ENCODE peak calls at places on chromosomes 16 and 17, in seven cellular contexts. S, Y, I, U, J, C and N are unnamed samples.
A peak's percentile ranks its signal among the peaks of the same experiment; 100 is the strongest.

GRCh38 chr17:73639926-73640325 is 4.3 kb downstream of the SDK2 start:
- DNase-seq in Y (no peak), J (no peak), U (peak; percentile 46), S (no peak), C (no peak), I (no peak), N (no peak)

GRCh38 chr16:81946206-81946605 is 65.1 kb downstream of the SDR42E1 start:
- DNase-seq in Y (no peak), I (no peak), S (no peak), J (no peak), C (no peak), U (no peak), N (no peak)

GRCh38 chr17:19327039-19327776 is 35.3 kb downstream of the B9D1 start:
- DNase-seq in I (no peak), S (no peak), C (no peak), Y (peak; percentile 69), U (no peak), J (no peak), N (peak; percentile 86)

GRCh38 chr17:58092101-58092796 is 9.0 kb downstream of the DYNLL2 start:
- DNase-seq in U (no peak), Y (no peak), C (no peak), S (no peak), J (no peak), I (no peak), N (no peak)

GRCh38 chr17:55451203-55451641 is 29.6 kb upstream of the MMD start:
- DNase-seq in S (peak; percentile 58), Y (no peak), U (no peak), I (no peak), C (no peak), J (no peak), N (no peak)

GRCh38 chr16:66886914-66887313 is 6.6 kb downstream of the PDP2 start:
- DNase-seq in S (no peak), Y (no peak), J (no peak), I (no peak), C (no peak), U (no peak), N (no peak)

GRCh38 chr16:28108590-28109247 is 45.2 kb upstream of the GSG1L start:
- DNase-seq in I (no peak), C (no peak), Y (no peak), S (no peak), U (no peak), J (no peak), N (no peak)

GRCh38 chr16:67860589-67861398 is 12.1 kb upstream of the EDC4 start:
- DNase-seq in S (no peak), U (no peak), I (no peak), C (no peak), Y (no peak), J (no peak), N (peak; percentile 63)

GRCh38 chr17:43853546-43853945 is 6.6 kb downstream of the CD300LG start:
- DNase-seq in I (no peak), S (no peak), J (no peak), U (no peak), Y (no peak), C (no peak), N (no peak)

GRCh38 chr17:56203430-56203829 is 50.2 kb downstream of the ANKFN1 start:
- DNase-seq in S (no peak), U (no peak), C (no peak), Y (no peak), J (no peak), I (no peak), N (no peak)

GRCh38 chr17:12352127-12352526 is 313.6 kb upstream of the MYOCD start:
- DNase-seq in Y (no peak), C (no peak), U (no peak), J (no peak), S (no peak), I (no peak), N (no peak)

GRCh38 chr16:1808691-1809090 is 15.2 kb upstream of the IGFALS start:
- DNase-seq in S (no peak), Y (no peak), J (peak; percentile 24), I (no peak), C (no peak), U (no peak), N (no peak)

GRCh38 chr16:72317378-72317777 is 145.4 kb upstream of the PMFBP1 start:
- DNase-seq in I (no peak), S (no peak), J (no peak), C (no peak), U (no peak), Y (no peak), N (no peak)

GRCh38 chr16:57940382-57940966 is 30.5 kb downstream of the CNGB1 start:
- DNase-seq in S (no peak), J (no peak), I (no peak), Y (no peak), C (no peak), U (no peak), N (no peak)

GRCh38 chr17:38926290-38927070 is 1.1 kb downstream of the LASP1NB start:
- DNase-seq in J (no peak), S (no peak), Y (no peak), U (no peak), I (no peak), C (no peak), N (no peak)

GRCh38 chr16:2474877-2475412 is at the start of gene TBC1D24:
- DNase-seq in U (peak; percentile 90), S (peak; percentile 93), I (peak; percentile 83), J (peak; percentile 96), C (peak; percentile 84), Y (peak; percentile 77), N (peak; percentile 77)

GRCh38 chr17:61152898-61153297 is 246.7 kb upstream of the TBX2 start:
- DNase-seq in U (no peak), I (no peak), C (no peak), Y (no peak), S (no peak), J (no peak), N (no peak)

GRCh38 chr16:1029259-1029545 is 43.3 kb upstream of the SSTR5 start:
- DNase-seq in C (no peak), Y (no peak), S (no peak), J (no peak), I (no peak), U (no peak), N (no peak)

GRCh38 chr17:29401237-29401636 is 11.1 kb downstream of the TAOK1 start:
- DNase-seq in I (no peak), S (no peak), J (no peak), C (no peak), Y (no peak), U (no peak), N (peak; percentile 9)

GRCh38 chr17:60745544-60745943 is 67.9 kb downstream of the BCAS3 start:
- DNase-seq in C (no peak), S (no peak), U (no peak), I (no peak), Y (no peak), J (no peak), N (no peak)

GRCh38 chr16:72590179-72590937 is 418.4 kb upstream of the PMFBP1 start:
- DNase-seq in J (no peak), C (no peak), Y (no peak), U (no peak), S (peak; percentile 3), I (no peak), N (peak; percentile 4)

GRCh38 chr17:82844796-82845162 is 5.0 kb upstream of the ZNF750 start:
- DNase-seq in U (no peak), S (no peak), I (no peak), J (no peak), Y (no peak), C (no peak), N (no peak)

GRCh38 chr16:66270333-66270927 is 96.1 kb upstream of the CDH5 start:
- DNase-seq in J (peak; percentile 90), U (peak; percentile 61), C (peak; percentile 57), Y (peak; percentile 23), S (peak; percentile 80), I (peak; percentile 16), N (peak; percentile 39)

GRCh38 chr16:10945065-10945787 is 862 bp downstream of the CLEC16A start:
- DNase-seq in I (no peak), U (no peak), S (no peak), J (no peak), C (no peak), Y (no peak), N (no peak)

GRCh38 chr16:12130691-12131302 is 154.3 kb downstream of the SNX29 start:
- DNase-seq in U (no peak), I (no peak), Y (no peak), S (peak; percentile 23), J (no peak), C (no peak), N (no peak)

GRCh38 chr16:3637371-3637923 is 17.0 kb upstream of the DNASE1 start:
- DNase-seq in C (no peak), I (peak; percentile 39), J (no peak), S (peak; percentile 55), Y (peak; percentile 10), U (peak; percentile 59), N (peak; percentile 44)

GRCh38 chr17:79221597-79221996 is 147.0 kb downstream of the ENGASE start:
- DNase-seq in U (no peak), S (no peak), Y (no peak), I (no peak), J (no peak), C (no peak), N (no peak)

GRCh38 chr17:79219208-79219935 is 144.7 kb downstream of the ENGASE start:
- DNase-seq in C (no peak), S (no peak), I (no peak), U (no peak), Y (no peak), J (no peak), N (no peak)

GRCh38 chr17:79218825-79219200 is 144.2 kb downstream of the ENGASE start:
- DNase-seq in I (no peak), Y (no peak), J (no peak), U (no peak), C (no peak), S (no peak), N (no peak)

GRCh38 chr17:79220201-79220714 is 145.6 kb downstream of the ENGASE start:
- DNase-seq in S (peak; percentile 32), Y (no peak), C (no peak), U (no peak), I (no peak), J (peak; percentile 2), N (no peak)

GRCh38 chr17:79220715-79221291 is 146.2 kb downstream of the ENGASE start:
- DNase-seq in S (peak; percentile 63), J (no peak), U (no peak), C (no peak), Y (no peak), I (no peak), N (no peak)
- H3K27me3 ChIP-seq in S (peaks cover 5% of the 10 kb centered on the region), J (no peaks in the 10 kb centered on the region), U (peaks cover 68% of the 10 kb centered on the region), C (peaks cover 35% of the 10 kb centered on the region), Y (no peaks in the 10 kb centered on the region), I (peaks cover 8% of the 10 kb centered on the region), N (peaks cover 13% of the 10 kb centered on the region)

GRCh38 chr17:79485991-79486390 is 124.9 kb downstream of the RBFOX3 start:
- DNase-seq in C (no peak), S (no peak), Y (no peak), J (no peak), I (no peak), U (no peak), N (no peak)
- H3K27me3 ChIP-seq in C (peaks cover 26% of the 10 kb centered on the region), S (peaks cover 34% of the 10 kb centered on the region), Y (no peaks in the 10 kb centered on the region), J (no peaks in the 10 kb centered on the region), I (no peaks in the 10 kb centered on the region), U (peaks cover 54% of the 10 kb centered on the region), N (no peaks in the 10 kb centered on the region)

GRCh38 chr16:86222965-86223551 is 287.3 kb upstream of the FOXF1 start:
- DNase-seq in U (no peak), C (no peak), I (no peak), Y (no peak), S (no peak), J (no peak), N (no peak)
- H3K27me3 ChIP-seq in U (no peaks in the 10 kb centered on the region), C (peaks cover 3% of the 10 kb centered on the region), I (no peaks in the 10 kb centered on the region), Y (no peaks in the 10 kb centered on the region), S (no peaks in the 10 kb centered on the region), J (no peaks in the 10 kb centered on the region), N (no peaks in the 10 kb centered on the region)

GRCh38 chr17:41785876-41786226 is 660 bp downstream of the JUP start:
- DNase-seq in C (no peak), J (peak; percentile 81), I (no peak), U (peak; percentile 88), Y (peak; percentile 83), S (peak; percentile 35), N (no peak)
- H3K27me3 ChIP-seq in C (no peaks in the 10 kb centered on the region), J (no peaks in the 10 kb centered on the region), I (no peaks in the 10 kb centered on the region), U (peaks cover 10% of the 10 kb centered on the region), Y (no peaks in the 10 kb centered on the region), S (no peaks in the 10 kb centered on the region), N (no peaks in the 10 kb centered on the region)